ENCODE peak calls at places on chromosomes 12 and 14, in ten cellular contexts. One of them, this sample, is unnamed.

GRCh38 chr12:48002179-48002601 is 2.1 kb downstream of the COL2A1 start:
- DNase-seq in dorsolateral prefrontal cortex: no peak
- DNase-seq in CD4-positive, alpha-beta memory T cell: no peak
- DNase-seq in HFF-Myc: no peak
- DNase-seq in PC-3: no peak
- DNase-seq in CD4-positive, CD25-positive, alpha-beta regulatory T cell: no peak
- DNase-seq in GM12865: no peak
- DNase-seq in esophagus muscularis mucosa: no peak
- DNase-seq in heart left ventricle: no peak
- DNase-seq in coronary artery: no peak
- DNase-seq in this sample: no peak

GRCh38 chr12:57845478-57846284 is 848 bp downstream of the CTDSP2 start:
- DNase-seq in GM12865: peak
- DNase-seq in dorsolateral prefrontal cortex: peak
- DNase-seq in CD4-positive, alpha-beta memory T cell: peak
- DNase-seq in heart left ventricle: peak
- DNase-seq in CD4-positive, CD25-positive, alpha-beta regulatory T cell: peak
- DNase-seq in esophagus muscularis mucosa: no peak
- DNase-seq in HFF-Myc: no peak
- DNase-seq in coronary artery: peak
- DNase-seq in PC-3: peak
- DNase-seq in this sample: no peak

GRCh38 chr14:101559624-101560533 is 1.4 kb upstream of the DIO3 start:
- DNase-seq in HFF-Myc: no peak
- DNase-seq in PC-3: peak
- DNase-seq in CD4-positive, alpha-beta memory T cell: no peak
- DNase-seq in GM12865: no peak
- DNase-seq in dorsolateral prefrontal cortex: no peak
- DNase-seq in CD4-positive, CD25-positive, alpha-beta regulatory T cell: no peak
- DNase-seq in esophagus muscularis mucosa: no peak
- DNase-seq in coronary artery: no peak
- DNase-seq in heart left ventricle: no peak
- DNase-seq in this sample: no peak

GRCh38 chr14:70809238-70810214 is at the start of gene MAP3K9:
- DNase-seq in CD4-positive, CD25-positive, alpha-beta regulatory T cell: peak
- DNase-seq in PC-3: peak
- DNase-seq in dorsolateral prefrontal cortex: peak
- DNase-seq in HFF-Myc: no peak
- DNase-seq in GM12865: peak
- DNase-seq in CD4-positive, alpha-beta memory T cell: peak
- DNase-seq in esophagus muscularis mucosa: no peak
- DNase-seq in heart left ventricle: peak
- DNase-seq in coronary artery: no peak
- DNase-seq in this sample: peak

GRCh38 chr14:71714225-71714624 is 218.0 kb upstream of the RGS6 start:
- DNase-seq in HFF-Myc: no peak
- DNase-seq in esophagus muscularis mucosa: no peak
- DNase-seq in coronary artery: no peak
- DNase-seq in dorsolateral prefrontal cortex: no peak
- DNase-seq in CD4-positive, CD25-positive, alpha-beta regulatory T cell: no peak
- DNase-seq in PC-3: peak
- DNase-seq in CD4-positive, alpha-beta memory T cell: no peak
- DNase-seq in heart left ventricle: no peak
- DNase-seq in GM12865: no peak
- DNase-seq in this sample: no peak

GRCh38 chr14:38127784-38128183 is 79.9 kb upstream of the SSTR1 start:
- DNase-seq in dorsolateral prefrontal cortex: no peak
- DNase-seq in HFF-Myc: no peak
- DNase-seq in CD4-positive, CD25-positive, alpha-beta regulatory T cell: no peak
- DNase-seq in CD4-positive, alpha-beta memory T cell: no peak
- DNase-seq in PC-3: no peak
- DNase-seq in heart left ventricle: no peak
- DNase-seq in coronary artery: no peak
- DNase-seq in GM12865: no peak
- DNase-seq in esophagus muscularis mucosa: no peak
- DNase-seq in this sample: no peak

GRCh38 chr12:8827551-8828347 is 5.3 kb downstream of the A2ML1 start:
- DNase-seq in CD4-positive, CD25-positive, alpha-beta regulatory T cell: no peak
- DNase-seq in CD4-positive, alpha-beta memory T cell: no peak
- DNase-seq in HFF-Myc: no peak
- DNase-seq in dorsolateral prefrontal cortex: no peak
- DNase-seq in PC-3: no peak
- DNase-seq in esophagus muscularis mucosa: no peak
- DNase-seq in GM12865: no peak
- DNase-seq in heart left ventricle: no peak
- DNase-seq in coronary artery: no peak
- DNase-seq in this sample: no peak

GRCh38 chr12:105481906-105482305 is 151.4 kb downstream of the C12orf75 start:
- DNase-seq in heart left ventricle: no peak
- DNase-seq in CD4-positive, CD25-positive, alpha-beta regulatory T cell: no peak
- DNase-seq in HFF-Myc: no peak
- DNase-seq in coronary artery: no peak
- DNase-seq in CD4-positive, alpha-beta memory T cell: no peak
- DNase-seq in dorsolateral prefrontal cortex: no peak
- DNase-seq in GM12865: no peak
- DNase-seq in esophagus muscularis mucosa: no peak
- DNase-seq in PC-3: no peak
- DNase-seq in this sample: no peak

GRCh38 chr14:94005324-94005723 is 8.2 kb downstream of the CCDC197 start:
- DNase-seq in dorsolateral prefrontal cortex: no peak
- DNase-seq in heart left ventricle: no peak
- DNase-seq in esophagus muscularis mucosa: no peak
- DNase-seq in PC-3: peak
- DNase-seq in HFF-Myc: no peak
- DNase-seq in CD4-positive, alpha-beta memory T cell: peak
- DNase-seq in GM12865: peak
- DNase-seq in coronary artery: no peak
- DNase-seq in CD4-positive, CD25-positive, alpha-beta regulatory T cell: no peak
- DNase-seq in this sample: no peak

GRCh38 chr14:24330973-24331674 is 3.7 kb downstream of the ADCY4 start:
- DNase-seq in CD4-positive, alpha-beta memory T cell: no peak
- DNase-seq in esophagus muscularis mucosa: no peak
- DNase-seq in CD4-positive, CD25-positive, alpha-beta regulatory T cell: no peak
- DNase-seq in coronary artery: no peak
- DNase-seq in dorsolateral prefrontal cortex: no peak
- DNase-seq in heart left ventricle: no peak
- DNase-seq in GM12865: no peak
- DNase-seq in HFF-Myc: no peak
- DNase-seq in PC-3: no peak
- DNase-seq in this sample: no peak

GRCh38 chr12:74619886-74620285 is 82.3 kb downstream of the ATXN7L3B start:
- DNase-seq in CD4-positive, alpha-beta memory T cell: no peak
- DNase-seq in heart left ventricle: no peak
- DNase-seq in PC-3: no peak
- DNase-seq in HFF-Myc: no peak
- DNase-seq in esophagus muscularis mucosa: no peak
- DNase-seq in coronary artery: no peak
- DNase-seq in dorsolateral prefrontal cortex: no peak
- DNase-seq in GM12865: no peak
- DNase-seq in CD4-positive, CD25-positive, alpha-beta regulatory T cell: no peak
- DNase-seq in this sample: no peak

GRCh38 chr14:58280954-58281787 is 17.2 kb upstream of the ARID4A start:
- DNase-seq in heart left ventricle: peak
- DNase-seq in HFF-Myc: peak
- DNase-seq in esophagus muscularis mucosa: no peak
- DNase-seq in GM12865: peak
- DNase-seq in CD4-positive, CD25-positive, alpha-beta regulatory T cell: peak
- DNase-seq in coronary artery: no peak
- DNase-seq in PC-3: peak
- DNase-seq in CD4-positive, alpha-beta memory T cell: peak
- DNase-seq in dorsolateral prefrontal cortex: no peak
- DNase-seq in this sample: peak

GRCh38 chr12:104410326-104410725 is 46.4 kb upstream of the CHST11 start:
- DNase-seq in GM12865: no peak
- DNase-seq in CD4-positive, alpha-beta memory T cell: no peak
- DNase-seq in esophagus muscularis mucosa: no peak
- DNase-seq in dorsolateral prefrontal cortex: no peak
- DNase-seq in PC-3: peak
- DNase-seq in coronary artery: no peak
- DNase-seq in heart left ventricle: no peak
- DNase-seq in CD4-positive, CD25-positive, alpha-beta regulatory T cell: no peak
- DNase-seq in HFF-Myc: no peak
- DNase-seq in this sample: no peak

GRCh38 chr12:42585846-42586226 is 3.7 kb downstream of the PRICKLE1 start:
- DNase-seq in dorsolateral prefrontal cortex: no peak
- DNase-seq in PC-3: no peak
- DNase-seq in heart left ventricle: no peak
- DNase-seq in CD4-positive, alpha-beta memory T cell: no peak
- DNase-seq in esophagus muscularis mucosa: no peak
- DNase-seq in coronary artery: no peak
- DNase-seq in CD4-positive, CD25-positive, alpha-beta regulatory T cell: no peak
- DNase-seq in HFF-Myc: no peak
- DNase-seq in GM12865: no peak
- DNase-seq in this sample: no peak
- H3K4me3 ChIP-seq in dorsolateral prefrontal cortex: no peak
- H3K4me3 ChIP-seq in PC-3: no peak
- H3K4me3 ChIP-seq in heart left ventricle: no peak
- H3K4me3 ChIP-seq in CD4-positive, alpha-beta memory T cell: no peak
- H3K4me3 ChIP-seq in esophagus muscularis mucosa: no peak
- H3K4me3 ChIP-seq in coronary artery: no peak
- H3K4me3 ChIP-seq in CD4-positive, CD25-positive, alpha-beta regulatory T cell: no peak
- H3K4me3 ChIP-seq in HFF-Myc: no peak
- H3K4me3 ChIP-seq in GM12865: no peak
- H3K4me3 ChIP-seq in this sample: no peak

GRCh38 chr12:27555316-27555715 is 31.3 kb downstream of the PPFIBP1 start:
- DNase-seq in esophagus muscularis mucosa: no peak
- DNase-seq in GM12865: no peak
- DNase-seq in dorsolateral prefrontal cortex: no peak
- DNase-seq in HFF-Myc: no peak
- DNase-seq in CD4-positive, alpha-beta memory T cell: no peak
- DNase-seq in CD4-positive, CD25-positive, alpha-beta regulatory T cell: no peak
- DNase-seq in PC-3: no peak
- DNase-seq in coronary artery: no peak
- DNase-seq in heart left ventricle: no peak
- DNase-seq in this sample: no peak

GRCh38 chr12:27552886-27553560 is 29.0 kb downstream of the PPFIBP1 start:
- DNase-seq in esophagus muscularis mucosa: no peak
- DNase-seq in PC-3: no peak
- DNase-seq in GM12865: peak
- DNase-seq in HFF-Myc: no peak
- DNase-seq in dorsolateral prefrontal cortex: peak
- DNase-seq in heart left ventricle: no peak
- DNase-seq in CD4-positive, CD25-positive, alpha-beta regulatory T cell: no peak
- DNase-seq in CD4-positive, alpha-beta memory T cell: no peak
- DNase-seq in coronary artery: no peak
- DNase-seq in this sample: no peak

GRCh38 chr12:27555928-27556778 is 32.1 kb downstream of the PPFIBP1 start:
- DNase-seq in CD4-positive, alpha-beta memory T cell: no peak
- DNase-seq in CD4-positive, CD25-positive, alpha-beta regulatory T cell: no peak
- DNase-seq in esophagus muscularis mucosa: no peak
- DNase-seq in heart left ventricle: no peak
- DNase-seq in GM12865: peak
- DNase-seq in coronary artery: no peak
- DNase-seq in dorsolateral prefrontal cortex: no peak
- DNase-seq in PC-3: no peak
- DNase-seq in HFF-Myc: no peak
- DNase-seq in this sample: no peak

GRCh38 chr12:27554003-27554402 is 30.0 kb downstream of the PPFIBP1 start:
- DNase-seq in dorsolateral prefrontal cortex: no peak
- DNase-seq in CD4-positive, CD25-positive, alpha-beta regulatory T cell: no peak
- DNase-seq in CD4-positive, alpha-beta memory T cell: no peak
- DNase-seq in PC-3: no peak
- DNase-seq in GM12865: no peak
- DNase-seq in heart left ventricle: no peak
- DNase-seq in HFF-Myc: no peak
- DNase-seq in coronary artery: no peak
- DNase-seq in esophagus muscularis mucosa: no peak
- DNase-seq in this sample: no peak

GRCh38 chr12:27554421-27555186 is 30.6 kb downstream of the PPFIBP1 start:
- DNase-seq in GM12865: no peak
- DNase-seq in CD4-positive, alpha-beta memory T cell: no peak
- DNase-seq in coronary artery: peak
- DNase-seq in esophagus muscularis mucosa: no peak
- DNase-seq in heart left ventricle: peak
- DNase-seq in HFF-Myc: no peak
- DNase-seq in PC-3: no peak
- DNase-seq in CD4-positive, CD25-positive, alpha-beta regulatory T cell: no peak
- DNase-seq in dorsolateral prefrontal cortex: no peak
- DNase-seq in this sample: no peak
- H3K4me3 ChIP-seq in GM12865: no peak
- H3K4me3 ChIP-seq in CD4-positive, alpha-beta memory T cell: no peak
- H3K4me3 ChIP-seq in coronary artery: peak
- H3K4me3 ChIP-seq in esophagus muscularis mucosa: peak
- H3K4me3 ChIP-seq in heart left ventricle: peak
- H3K4me3 ChIP-seq in HFF-Myc: no peak
- H3K4me3 ChIP-seq in PC-3: no peak
- H3K4me3 ChIP-seq in CD4-positive, CD25-positive, alpha-beta regulatory T cell: no peak
- H3K4me3 ChIP-seq in dorsolateral prefrontal cortex: peak
- H3K4me3 ChIP-seq in this sample: no peak

GRCh38 chr12:6647083-6647604 is at the start of gene ACRBP:
- DNase-seq in PC-3: no peak
- DNase-seq in esophagus muscularis mucosa: no peak
- DNase-seq in dorsolateral prefrontal cortex: peak
- DNase-seq in GM12865: peak
- DNase-seq in CD4-positive, CD25-positive, alpha-beta regulatory T cell: no peak
- DNase-seq in coronary artery: no peak
- DNase-seq in CD4-positive, alpha-beta memory T cell: no peak
- DNase-seq in HFF-Myc: peak
- DNase-seq in heart left ventricle: peak
- DNase-seq in this sample: no peak
- H3K4me3 ChIP-seq in PC-3: no peak
- H3K4me3 ChIP-seq in esophagus muscularis mucosa: peak
- H3K4me3 ChIP-seq in dorsolateral prefrontal cortex: peak
- H3K4me3 ChIP-seq in GM12865: peak
- H3K4me3 ChIP-seq in CD4-positive, CD25-positive, alpha-beta regulatory T cell: no peak
- H3K4me3 ChIP-seq in coronary artery: peak
- H3K4me3 ChIP-seq in CD4-positive, alpha-beta memory T cell: no peak
- H3K4me3 ChIP-seq in HFF-Myc: peak
- H3K4me3 ChIP-seq in heart left ventricle: peak
- H3K4me3 ChIP-seq in this sample: no peak

GRCh38 chr12:92988622-92989130 is 59.6 kb upstream of the EEA1 start:
- DNase-seq in dorsolateral prefrontal cortex: no peak
- DNase-seq in esophagus muscularis mucosa: no peak
- DNase-seq in CD4-positive, alpha-beta memory T cell: no peak
- DNase-seq in HFF-Myc: no peak
- DNase-seq in heart left ventricle: no peak
- DNase-seq in GM12865: peak
- DNase-seq in coronary artery: no peak
- DNase-seq in CD4-positive, CD25-positive, alpha-beta regulatory T cell: no peak
- DNase-seq in PC-3: no peak
- DNase-seq in this sample: no peak

GRCh38 chr12:92991134-92991533 is 62.0 kb upstream of the EEA1 start:
- DNase-seq in PC-3: no peak
- DNase-seq in HFF-Myc: no peak
- DNase-seq in heart left ventricle: no peak
- DNase-seq in esophagus muscularis mucosa: no peak
- DNase-seq in GM12865: no peak
- DNase-seq in coronary artery: no peak
- DNase-seq in dorsolateral prefrontal cortex: no peak
- DNase-seq in CD4-positive, alpha-beta memory T cell: no peak
- DNase-seq in CD4-positive, CD25-positive, alpha-beta regulatory T cell: no peak
- DNase-seq in this sample: no peak

GRCh38 chr12:92989715-92990484 is 60.8 kb upstream of the EEA1 start:
- DNase-seq in HFF-Myc: no peak
- DNase-seq in heart left ventricle: no peak
- DNase-seq in coronary artery: no peak
- DNase-seq in dorsolateral prefrontal cortex: no peak
- DNase-seq in CD4-positive, CD25-positive, alpha-beta regulatory T cell: no peak
- DNase-seq in CD4-positive, alpha-beta memory T cell: no peak
- DNase-seq in esophagus muscularis mucosa: no peak
- DNase-seq in GM12865: peak
- DNase-seq in PC-3: no peak
- DNase-seq in this sample: no peak

GRCh38 chr12:92987846-92988621 is 58.9 kb upstream of the EEA1 start:
- DNase-seq in CD4-positive, CD25-positive, alpha-beta regulatory T cell: no peak
- DNase-seq in GM12865: peak
- DNase-seq in esophagus muscularis mucosa: no peak
- DNase-seq in CD4-positive, alpha-beta memory T cell: no peak
- DNase-seq in coronary artery: no peak
- DNase-seq in PC-3: no peak
- DNase-seq in dorsolateral prefrontal cortex: no peak
- DNase-seq in heart left ventricle: no peak
- DNase-seq in HFF-Myc: no peak
- DNase-seq in this sample: no peak

GRCh38 chr12:92987362-92987761 is 58.3 kb upstream of the EEA1 start:
- DNase-seq in dorsolateral prefrontal cortex: peak
- DNase-seq in GM12865: peak
- DNase-seq in CD4-positive, alpha-beta memory T cell: peak
- DNase-seq in coronary artery: no peak
- DNase-seq in CD4-positive, CD25-positive, alpha-beta regulatory T cell: peak
- DNase-seq in PC-3: peak
- DNase-seq in esophagus muscularis mucosa: no peak
- DNase-seq in HFF-Myc: peak
- DNase-seq in heart left ventricle: no peak
- DNase-seq in this sample: peak
- H3K4me3 ChIP-seq in dorsolateral prefrontal cortex: no peak
- H3K4me3 ChIP-seq in GM12865: peak
- H3K4me3 ChIP-seq in CD4-positive, alpha-beta memory T cell: no peak
- H3K4me3 ChIP-seq in coronary artery: no peak
- H3K4me3 ChIP-seq in CD4-positive, CD25-positive, alpha-beta regulatory T cell: peak
- H3K4me3 ChIP-seq in PC-3: no peak
- H3K4me3 ChIP-seq in esophagus muscularis mucosa: no peak
- H3K4me3 ChIP-seq in HFF-Myc: no peak
- H3K4me3 ChIP-seq in heart left ventricle: no peak
- H3K4me3 ChIP-seq in this sample: no peak